ENCODE peak calls at places on chromosomes 6 and 20, in seven cellular contexts. S is hepatocyte, D is neural progenitor cell, X is GM23248, L is HCT116, B is GM23338, Q is PC-3. J is an unnamed sample.
A peak's percentile ranks its signal among the peaks of the same experiment; 100 is the strongest.

GRCh38 chr6:144585217-144585814 is 300.2 kb downstream of the UTRN start:
- DNase-seq in S (peak; percentile 34), D (peak; percentile 56), X (peak; percentile 65), L (peak; percentile 54), B (peak; percentile 59), Q (peak; percentile 61), J (peak; percentile 15)

GRCh38 chr20:1327827-1328679 is 886 bp downstream of the SDCBP2 start:
- DNase-seq in S (peak; percentile 63), D (no peak), X (no peak), L (no peak), B (no peak), Q (no peak), J (no peak)

GRCh38 chr6:37838209-37838921 is 18.8 kb downstream of the ZFAND3 start:
- DNase-seq in S (no peak), D (no peak), X (peak; percentile 63), L (no peak), B (no peak), Q (no peak), J (no peak)

GRCh38 chr6:130671119-130672104 is 155.8 kb upstream of the SMLR1 start:
- DNase-seq in S (no peak), D (no peak), X (peak; percentile 26), L (no peak), B (no peak), Q (no peak), J (no peak)

GRCh38 chr6:16316741-16317251 is 78.4 kb downstream of the GMPR start:
- DNase-seq in S (peak; percentile 58), D (peak; percentile 69), X (peak; percentile 85), L (peak; percentile 39), B (peak; percentile 75), Q (peak; percentile 75), J (peak; percentile 47)

GRCh38 chr6:31776961-31777666 is at the start of gene VWA7:
- DNase-seq in S (peak; percentile 94), D (no peak), X (peak; percentile 89), L (peak; percentile 84), B (peak; percentile 39), Q (peak; percentile 88), J (peak; percentile 96)

GRCh38 chr6:143860111-143860510 is 4.2 kb upstream of the ZC2HC1B start:
- DNase-seq in S (no peak), D (no peak), X (no peak), L (no peak), B (no peak), Q (no peak), J (no peak)

GRCh38 chr6:148761532-148761951 is 14.7 kb downstream of the UST start:
- DNase-seq in S (no peak), D (no peak), X (no peak), L (no peak), B (no peak), Q (no peak), J (no peak)

GRCh38 chr6:166308769-166309589 is 787 bp upstream of the PRR18 start:
- DNase-seq in S (no peak), D (peak; percentile 19), X (no peak), L (no peak), B (peak; percentile 48), Q (no peak), J (no peak)

GRCh38 chr6:21769973-21770372 is 176.4 kb downstream of the SOX4 start:
- DNase-seq in S (peak; percentile 34), D (no peak), X (peak; percentile 21), L (no peak), B (no peak), Q (peak; percentile 40), J (no peak)

GRCh38 chr6:62103186-62103859 is 182.7 kb downstream of the KHDRBS2 start:
- DNase-seq in S (no peak), D (no peak), X (no peak), L (no peak), B (no peak), Q (no peak), J (no peak)

GRCh38 chr6:37822851-37823682 is 3.5 kb downstream of the ZFAND3 start:
- DNase-seq in S (peak; percentile 68), D (peak; percentile 84), X (peak; percentile 59), L (no peak), B (peak; percentile 51), Q (peak; percentile 61), J (no peak)

GRCh38 chr6:74991573-74992332 is 214.1 kb downstream of the COL12A1 start:
- DNase-seq in S (no peak), D (peak; percentile 6), X (peak; percentile 52), L (no peak), B (peak; percentile 26), Q (peak; percentile 11), J (no peak)

DNA sequence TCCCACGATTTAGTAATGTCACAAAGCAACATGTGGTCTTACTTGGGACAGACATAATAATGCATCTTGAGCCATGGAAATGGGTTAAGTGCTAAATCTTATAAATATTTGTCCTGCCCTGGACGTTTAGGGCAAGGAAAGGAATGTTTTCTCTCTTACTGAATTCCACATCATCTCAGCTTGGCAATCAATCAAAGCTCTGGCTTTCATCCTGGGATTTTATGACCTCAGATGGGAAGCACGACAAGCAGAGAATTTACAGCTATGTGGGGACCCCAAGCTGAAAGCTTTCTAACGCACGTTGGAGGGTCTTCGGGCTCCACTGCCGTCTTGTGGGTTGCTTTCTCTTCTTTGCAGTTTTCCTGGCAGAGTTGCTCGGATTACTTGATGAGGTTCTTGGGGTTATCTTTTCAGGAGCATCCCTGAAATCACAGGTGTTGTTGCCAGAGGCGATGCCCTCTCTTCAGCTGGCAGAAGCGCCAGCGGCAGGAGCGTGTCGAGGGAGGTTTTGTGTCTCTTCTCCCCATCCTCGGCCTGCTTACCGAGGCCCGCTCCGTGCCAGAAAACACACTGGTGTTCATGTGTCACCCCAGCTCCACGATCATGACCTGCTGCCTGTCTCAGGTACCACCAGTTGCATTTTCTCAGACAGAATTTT is 73.4 kb upstream of the FRMD1 start:
- DNase-seq in S (no peak), D (no peak), X (no peak), L (no peak), B (no peak), Q (no peak), J (no peak)
- TF ChIP-seq EZH2phosphoT487 in S (no peak), D (no peak), X (no peak), L (no peak), B (no peak), Q (no peak), J (no peak)

DNA sequence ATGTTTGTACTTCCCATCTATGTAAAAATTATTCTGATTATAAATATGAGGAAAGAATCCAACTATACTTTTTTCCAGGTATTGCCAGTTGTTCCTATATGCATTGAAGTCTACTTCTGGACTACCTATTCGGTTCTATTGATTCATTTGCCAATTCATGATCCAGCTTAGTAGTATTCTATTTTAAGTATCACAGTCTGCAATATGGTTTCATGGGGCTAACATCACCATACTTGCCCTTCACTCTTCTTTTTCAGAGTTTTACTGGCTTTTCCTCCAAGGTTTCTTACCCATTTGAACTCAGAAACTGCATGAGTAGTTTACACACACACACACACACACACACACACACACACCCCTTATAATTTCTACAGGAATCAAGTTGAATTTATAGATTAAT is 34.5 kb downstream of the NUDT3 start:
- DNase-seq in S (no peak), D (no peak), X (no peak), L (no peak), B (no peak), Q (no peak), J (no peak)
- TF ChIP-seq EZH2 in S (no peak), D (no peak), X (no peak), L (no peak), B (no peak), Q (no peak), J (no peak)

GRCh38 chr6:107274288-107274687 is 159.0 kb upstream of the BEND3 start:
- DNase-seq in S (no peak), D (no peak), X (no peak), L (no peak), B (no peak), Q (no peak), J (no peak)
- H2AFZ ChIP-seq in S (no peak overlapping the region), D (no peak overlapping the region), X (no peak overlapping the region), L (no peak overlapping the region), B (no peak overlapping the region), Q (no peak overlapping the region), J (no peak overlapping the region)

GRCh38 chr20:37567671-37568588 is 40.3 kb upstream of the BLCAP start:
- DNase-seq in S (no peak), D (peak; percentile 28), X (peak; percentile 12), L (no peak), B (peak; percentile 72), Q (peak; percentile 27), J (no peak)
- TF ChIP-seq EZH2phosphoT487 in S (no peak), D (no peak), X (no peak), L (no peak), B (no peak), Q (no peak), J (no peak)

DNA sequence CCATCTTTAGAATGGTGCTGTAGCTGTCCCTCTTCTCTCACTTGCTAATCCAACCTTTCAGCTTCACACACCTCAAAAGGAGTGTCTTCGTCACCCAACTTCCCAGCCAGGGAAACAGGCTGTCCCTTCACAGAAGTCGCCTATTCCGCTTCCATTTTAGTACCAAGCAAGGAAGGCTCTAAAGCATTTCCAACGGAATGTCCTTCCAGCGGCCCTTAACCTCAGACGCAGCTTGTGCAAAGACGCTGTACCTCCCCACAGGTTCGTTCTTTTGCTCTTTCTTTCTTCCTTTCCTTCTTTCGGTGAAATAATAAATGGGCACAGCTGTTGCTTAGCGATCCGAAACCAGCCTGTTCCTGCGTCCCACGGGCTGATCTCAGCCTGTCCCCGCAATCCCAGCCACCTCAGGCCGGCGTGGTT is 1.5 kb downstream of the PTPRT start:
- DNase-seq in S (no peak), D (peak; percentile 35), X (no peak), L (no peak), B (no peak), Q (no peak), J (peak; percentile 9)
- TF ChIP-seq EZH2 in S (peak; percentile 14), D (no peak), X (no peak), L (no peak), B (no peak), Q (no peak), J (no peak)

DNA sequence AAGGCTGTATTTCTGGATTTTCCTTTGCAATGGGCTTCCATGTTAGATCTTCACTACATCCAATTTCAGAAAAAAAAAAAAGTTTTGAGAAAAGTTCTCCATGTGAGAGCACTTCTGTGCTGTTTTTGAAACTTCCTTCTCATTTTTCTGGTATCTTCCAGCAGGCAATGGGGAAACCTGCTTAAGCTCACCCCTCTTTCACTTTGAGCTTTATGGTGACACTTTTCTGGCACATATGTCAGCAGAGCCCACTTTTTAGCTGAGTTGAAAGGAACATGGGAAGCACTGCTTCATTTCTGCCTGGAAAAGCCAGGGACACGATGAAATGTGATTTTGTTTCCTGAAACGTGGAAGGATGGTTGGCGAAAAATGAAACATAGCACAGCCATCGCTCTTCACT is 293.7 kb downstream of the PLCB1 start:
- DNase-seq in S (no peak), D (no peak), X (no peak), L (no peak), B (no peak), Q (no peak), J (no peak)
- H2AFZ ChIP-seq in S (no peak overlapping the region), D (no peak overlapping the region), X (no peak overlapping the region), L (no peak overlapping the region), B (no peak overlapping the region), Q (no peak overlapping the region), J (no peak overlapping the region)